ENCODE peak calls at places on chromosomes 13 and 19, in four cellular contexts. V is stimulated activated CD8-positive, alpha-beta memory T cell treated with anti-CD3 and anti-CD28 coated beads, Interleukin-4, amount 100 ng/mL, for 48 hours; P is brain microvascular endothelial cell; G is GM04504. I is an unnamed sample.

GRCh38 chr13:25752957-25753540 is 298.8 kb downstream of the SHISA2 start:
- DNase-seq in P (peak; percentile 87), V (no peak), G (peak; percentile 13), I (peak; percentile 22)

GRCh38 chr19:50569938-50570540 is 1.8 kb upstream of the LRRC4B start:
- DNase-seq in V (no peak), G (no peak), P (no peak), I (no peak)

GRCh38 chr19:294819-295686 is 3.9 kb upstream of the PLPP2 start:
- DNase-seq in V (peak; percentile 72), P (peak; percentile 18), G (no peak), I (no peak)

GRCh38 chr19:34201133-34201532 is 28.8 kb downstream of the LSM14A start:
- DNase-seq in P (no peak), G (no peak), V (no peak), I (no peak)

GRCh38 chr19:30664358-30665058 is 292.3 kb downstream of the ZNF536 start:
- DNase-seq in V (no peak), P (peak; percentile 11), G (no peak), I (no peak)

GRCh38 chr19:57803594-57804325 is 11.0 kb downstream of the ZNF552 start:
- DNase-seq in V (no peak), P (peak; percentile 77), G (peak; percentile 38), I (no peak)

GRCh38 chr19:46990998-46991676 is 28.5 kb upstream of the NPAS1 start:
- DNase-seq in G (peak; percentile 79), P (peak; percentile 69), V (peak; percentile 79), I (peak; percentile 75)

GRCh38 chr19:47209323-47210179 is 21.4 kb downstream of the BBC3 start:
- DNase-seq in V (no peak), P (no peak), G (no peak), I (peak; percentile 32)

GRCh38 chr13:84127597-84128128 is 245.4 kb upstream of the SLITRK1 start:
- DNase-seq in V (no peak), G (no peak), P (no peak), I (no peak)

I was measured in AG09319.